ENCODE peak calls at places on chromosomes 2 and 18, in four cellular contexts. W, B, E and Q are unnamed samples.

GRCh38 chr18:11064106-11064505 is 85.3 kb downstream of the PIEZO2 start:
- DNase-seq in B (no peak), W (no peak), E (no peak), Q (no peak)

GRCh38 chr2:100990650-100991403 is 11.3 kb upstream of the RPL31 start:
- DNase-seq in E (no peak), W (no peak), B (no peak), Q (no peak)

GRCh38 chr2:141200191-141200590 is 930.6 kb downstream of the LRP1B start:
- DNase-seq in W (no peak), B (no peak), E (no peak), Q (no peak)

GRCh38 chr2:170937980-170938379 is 8.9 kb downstream of the GORASP2 start:
- DNase-seq in B (no peak), E (no peak), W (no peak), Q (no peak)

GRCh38 chr2:176709541-176709951 is 440.3 kb downstream of the MTX2 start:
- DNase-seq in B (no peak), E (no peak), W (no peak), Q (no peak)

GRCh38 chr2:46275995-46276394 is 21.2 kb upstream of the EPAS1 start:
- DNase-seq in E (no peak), W (no peak), B (no peak), Q (no peak)

GRCh38 chr2:223692227-223692947 is 90.2 kb upstream of the SCG2 start:
- DNase-seq in E (peak), B (no peak), W (no peak), Q (peak)

GRCh38 chr2:111176388-111176787 is 55.7 kb downstream of the BCL2L11 start:
- DNase-seq in B (no peak), W (no peak), E (peak), Q (no peak)

GRCh38 chr2:45177870-45178269 is 168.6 kb upstream of the SIX2 start:
- DNase-seq in W (no peak), E (no peak), B (no peak), Q (no peak)

GRCh38 chr2:207408086-207408794 is 121.5 kb upstream of the CREB1 start:
- DNase-seq in W (peak), E (peak), B (no peak), Q (no peak)

GRCh38 chr2:197147942-197148341 is 162.6 kb downstream of the ANKRD44 start:
- DNase-seq in W (no peak), B (no peak), E (no peak), Q (no peak)

GRCh38 chr2:118837067-118837466 is 10.4 kb downstream of the EN1 start:
- DNase-seq in E (no peak), W (no peak), B (no peak), Q (no peak)

GRCh38 chr18:37565985-37566478 is 434 bp upstream of the CELF4 start:
- DNase-seq in W (no peak), B (peak), E (no peak), Q (peak)

GRCh38 chr2:70431948-70432347 is 121.7 kb downstream of the TGFA start:
- DNase-seq in B (no peak), E (peak), W (no peak), Q (no peak)

DNA sequence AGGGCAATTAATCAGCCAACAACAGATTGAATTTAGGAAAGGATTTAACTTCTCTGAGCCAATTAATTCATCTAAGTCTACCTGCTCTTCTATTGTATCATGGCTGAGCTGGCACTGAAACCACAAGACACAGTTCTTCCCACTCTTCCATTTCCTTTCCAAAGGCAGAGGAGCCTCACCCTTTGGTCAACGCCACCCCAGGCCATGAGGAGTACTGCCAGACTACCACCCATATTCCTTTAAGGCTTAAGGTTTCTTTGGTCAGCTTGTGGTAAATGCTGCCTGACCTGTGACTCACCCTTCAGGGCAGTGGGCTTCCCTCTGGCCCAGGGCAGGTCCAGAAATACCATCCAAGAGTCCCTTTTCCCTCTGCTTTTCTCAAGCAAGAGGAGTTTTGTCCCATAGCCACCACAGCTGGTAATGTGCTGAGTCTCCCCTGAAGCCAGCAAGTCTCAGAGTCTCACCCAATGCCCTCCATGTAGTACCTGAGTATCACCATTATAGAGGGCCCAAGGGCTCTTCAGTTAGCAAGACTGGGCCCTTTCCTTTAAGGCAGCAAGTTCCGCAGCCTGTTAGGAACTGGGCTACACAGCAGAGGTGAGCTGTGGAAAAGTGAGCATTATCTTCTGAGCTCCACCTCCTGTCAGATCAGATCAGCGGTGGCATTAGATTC is 900.5 kb upstream of the CRIM1 start:
- DNase-seq in W (no peak), E (no peak), B (no peak), Q (peak)
- TF ChIP-seq FOXK2 in W (no peak), E (no peak), B (no peak), Q (no peak)

GRCh38 chr2:63257473-63257872 is 206.8 kb downstream of the OTX1 start:
- DNase-seq in E (no peak), B (no peak), W (peak), Q (no peak)
- TF ChIP-seq FOXK2 in E (no peak), B (no peak), W (no peak), Q (no peak)

DNA sequence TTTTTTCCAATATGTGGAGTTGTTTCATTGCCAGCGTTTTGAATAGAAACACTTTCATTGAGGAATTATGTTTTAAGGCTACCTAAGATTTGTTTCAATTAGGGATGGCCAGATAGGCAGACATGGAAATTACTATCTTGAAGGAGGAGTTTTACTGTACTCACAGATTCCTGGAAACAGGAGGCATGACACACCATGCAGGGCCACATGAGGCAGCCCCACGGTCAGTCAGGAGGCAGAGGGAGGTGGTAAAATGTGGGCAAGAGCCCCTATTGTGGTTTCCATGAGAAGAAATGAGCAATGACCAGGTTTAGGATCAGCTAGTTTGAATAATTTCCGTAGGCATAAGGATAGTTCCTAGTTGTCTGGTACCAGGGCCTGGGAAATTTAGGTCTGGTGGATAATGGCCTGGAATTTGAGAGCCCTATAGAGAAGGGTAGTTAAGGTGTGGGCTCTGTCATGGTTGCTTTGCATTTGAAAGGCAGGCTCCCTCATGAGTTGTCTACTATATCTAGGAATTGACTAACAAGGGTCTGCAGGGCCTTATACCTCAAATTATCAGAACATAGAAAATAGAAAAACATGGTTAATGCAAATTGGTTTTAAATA is 360.0 kb upstream of the KCNJ3 start:
- DNase-seq in B (no peak), E (no peak), W (no peak), Q (no peak)
- TF ChIP-seq FOXK2 in B (no peak), E (no peak), W (no peak), Q (no peak)

DNA sequence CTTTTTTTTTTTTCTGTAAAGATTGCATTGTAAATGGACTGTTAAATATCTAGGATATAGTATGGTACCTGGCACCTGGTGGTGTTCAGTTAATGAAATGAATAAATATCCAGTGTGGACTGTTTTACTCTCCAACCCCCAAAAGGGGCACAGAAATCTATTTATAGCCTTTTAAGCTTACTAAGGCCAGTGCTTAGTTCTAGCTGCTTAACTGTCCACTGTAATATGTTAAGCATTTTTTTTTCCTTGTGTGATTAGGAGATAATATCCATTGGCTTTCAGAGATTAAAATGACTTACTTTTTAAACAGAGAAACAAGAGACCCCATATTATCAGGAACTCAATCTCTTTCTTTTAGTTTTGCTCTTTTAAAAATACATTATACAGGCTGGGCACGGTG is 84.4 kb downstream of the ZNF532 start:
- DNase-seq in B (no peak), W (no peak), E (no peak), Q (no peak)
- TF ChIP-seq FOXK2 in B (no peak), W (no peak), E (no peak), Q (no peak)

GRCh38 chr2:36820942-36821605 is 124.6 kb downstream of the VIT start:
- DNase-seq in E (peak), W (no peak), B (no peak), Q (no peak)
- TF ChIP-seq FOXK2 in E (no peak), W (no peak), B (no peak), Q (no peak)

DNA sequence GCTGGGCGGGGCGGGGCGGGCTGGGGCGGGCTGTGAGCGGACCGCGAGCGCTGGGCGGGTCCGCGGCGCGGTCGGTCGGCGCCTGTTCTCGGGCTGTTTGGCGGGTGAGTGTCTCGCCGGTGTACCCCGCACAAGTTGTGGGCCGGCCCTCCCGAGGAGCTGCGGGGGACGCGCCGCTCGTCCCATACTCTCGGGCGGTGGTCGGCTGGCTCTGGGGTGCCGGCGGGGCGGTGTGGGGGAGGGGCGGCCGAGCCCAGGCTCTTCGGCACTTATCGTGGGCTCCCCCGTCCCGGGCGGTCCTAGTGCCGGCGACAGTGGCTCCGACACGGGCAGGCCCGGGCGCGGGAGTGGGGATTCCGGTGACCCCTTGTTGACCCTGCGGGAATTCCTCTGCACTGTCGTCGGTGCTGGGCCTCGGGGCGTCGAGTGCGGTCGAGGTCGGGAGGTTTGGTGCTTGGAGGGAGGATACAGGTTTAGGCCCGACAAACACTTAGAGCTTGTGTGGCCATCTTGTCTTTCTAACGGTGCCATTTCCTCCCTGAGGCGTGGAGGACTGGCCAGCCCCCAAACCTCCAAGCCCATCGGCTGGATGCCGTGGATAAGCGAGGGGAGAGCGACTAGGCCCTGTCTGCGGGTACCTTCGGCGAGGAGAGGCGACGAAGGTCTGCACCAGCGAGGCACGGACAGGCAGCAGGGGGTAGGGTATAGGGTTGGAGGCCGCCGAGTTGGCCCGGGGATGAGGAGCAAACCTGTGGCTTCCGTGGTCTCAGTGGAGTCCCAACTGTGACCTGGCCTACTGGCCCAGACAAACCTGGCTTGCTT is at the start of gene SEPTIN2:
- DNase-seq in W (no peak), E (peak), B (peak), Q (peak)
- TF ChIP-seq FOXK2 in W (no peak), E (no peak), B (no peak), Q (no peak)

GRCh38 chr18:77067315-77068061 is 65.1 kb downstream of the MBP start:
- DNase-seq in B (no peak), W (peak), E (peak), Q (no peak)

GRCh38 chr18:77068321-77068841 is 64.2 kb downstream of the MBP start:
- DNase-seq in E (no peak), W (peak), B (no peak), Q (no peak)

GRCh38 chr18:77069482-77069881 is 63.1 kb downstream of the MBP start:
- DNase-seq in W (no peak), E (no peak), B (no peak), Q (no peak)

GRCh38 chr18:77069931-77070330 is 62.7 kb downstream of the MBP start:
- DNase-seq in B (no peak), E (no peak), W (no peak), Q (no peak)

GRCh38 chr18:77068890-77069312 is 63.7 kb downstream of the MBP start:
- DNase-seq in W (no peak), B (no peak), E (no peak), Q (no peak)
- TF ChIP-seq FOXK2 in W (no peak), B (no peak), E (no peak), Q (no peak)

GRCh38 chr2:232321817-232322559 is 56.6 kb upstream of the ALPP start:
- DNase-seq in E (no peak), W (no peak), B (no peak), Q (no peak)

GRCh38 chr2:232324778-232325177 is 53.8 kb upstream of the ALPP start:
- DNase-seq in W (no peak), E (no peak), B (no peak), Q (no peak)

GRCh38 chr2:232321156-232321816 is 57.3 kb upstream of the ALPP start:
- DNase-seq in W (no peak), E (no peak), B (no peak), Q (no peak)

GRCh38 chr2:232323328-232323650 is 55.3 kb upstream of the ALPP start:
- DNase-seq in W (no peak), E (no peak), B (no peak), Q (no peak)

DNA sequence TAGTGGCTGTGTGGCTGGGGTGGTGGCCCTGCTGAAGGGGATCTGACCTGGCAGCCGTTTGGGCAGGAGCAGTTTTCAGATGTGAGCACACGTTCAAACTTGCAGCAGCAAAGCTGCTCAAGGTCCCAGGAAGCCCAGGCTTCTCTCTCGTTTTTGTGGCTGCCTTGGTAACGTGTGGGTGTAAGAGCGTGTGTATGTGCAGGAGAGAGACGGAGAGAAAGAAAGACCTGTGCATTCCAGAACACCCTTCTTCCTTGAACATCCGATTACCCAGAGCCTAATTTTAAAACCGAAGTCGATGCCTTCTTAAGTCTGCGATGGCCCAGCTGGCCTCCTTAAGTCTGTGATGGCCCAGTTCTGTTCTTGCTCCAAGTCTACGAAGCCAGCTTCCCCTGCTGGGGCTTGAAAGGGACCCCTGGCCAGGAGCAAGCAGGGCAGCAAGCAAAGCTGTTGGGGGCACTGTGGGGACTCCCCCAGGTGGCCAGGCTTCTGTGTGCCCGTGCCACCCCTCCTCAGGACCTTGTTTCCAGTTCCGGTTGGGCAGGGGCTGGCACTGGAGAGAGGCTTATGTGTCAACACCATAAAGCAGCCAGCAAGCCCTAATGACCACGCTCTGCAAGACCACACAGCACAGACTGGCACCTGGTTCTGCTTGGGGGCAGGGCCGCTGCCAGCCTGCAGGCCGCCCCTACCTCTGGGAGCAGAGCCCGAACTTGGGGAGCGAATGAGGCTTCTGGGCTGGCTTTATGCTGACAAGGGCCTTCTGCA is 55.8 kb upstream of the ALPP start:
- DNase-seq in W (no peak), E (no peak), B (no peak), Q (no peak)
- TF ChIP-seq FOXK2 in W (no peak), E (no peak), B (no peak), Q (no peak)

DNA sequence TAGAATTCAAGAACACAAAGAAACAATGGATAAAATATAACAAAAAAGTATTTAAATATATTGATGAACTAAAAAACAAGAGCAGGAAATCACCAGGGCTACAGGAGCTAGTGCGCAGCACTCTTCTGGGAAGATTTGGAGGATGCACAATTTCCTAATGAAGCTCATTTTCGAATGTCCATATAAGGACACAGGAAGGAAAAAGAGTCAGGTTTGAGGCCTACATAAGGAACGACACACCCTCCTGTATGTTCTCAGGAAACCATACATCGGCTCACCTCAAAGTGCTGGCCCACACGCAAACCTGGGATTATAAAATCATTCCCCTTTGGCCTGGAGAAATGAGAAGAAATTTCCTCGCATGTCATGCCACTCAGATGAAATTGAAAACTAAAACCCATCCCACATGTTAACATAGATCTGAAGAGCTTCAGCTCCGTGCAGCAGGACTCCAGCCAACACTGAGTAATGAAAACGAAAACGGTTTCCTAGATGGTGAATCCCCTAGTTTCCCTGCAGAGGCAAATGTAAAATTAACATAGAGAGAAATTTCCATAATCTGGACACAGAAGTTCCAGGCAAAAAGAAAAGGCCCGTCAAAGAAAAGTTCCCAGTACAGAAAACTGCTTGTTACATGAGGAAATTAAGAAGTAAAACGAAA is 825.8 kb downstream of the SOCS6 start:
- DNase-seq in E (no peak), B (no peak), W (no peak), Q (no peak)
- TF ChIP-seq FOXK2 in E (no peak), B (no peak), W (no peak), Q (no peak)